ENCODE peak calls at places on chromosome 17, in eight cellular contexts. One of them, this sample, is unnamed.
A peak's percentile ranks its signal among the peaks of the same experiment; 100 is the strongest.

GRCh38 chr17:42055496-42055895 is 5.1 kb upstream of the C17orf113 start:
- DNase-seq in heart left ventricle: no peak
- DNase-seq in kidney: no peak
- DNase-seq in neural progenitor cell: no peak
- DNase-seq in stomach: no peak
- DNase-seq in left lung: no peak
- DNase-seq in endodermal cell: peak; percentile 78
- DNase-seq in fibroblast of lung: no peak
- DNase-seq in this sample: no peak

GRCh38 chr17:36877774-36878173 is 59.5 kb upstream of the LHX1 start:
- DNase-seq in heart left ventricle: no peak
- DNase-seq in kidney: no peak
- DNase-seq in neural progenitor cell: no peak
- DNase-seq in stomach: no peak
- DNase-seq in left lung: no peak
- DNase-seq in endodermal cell: peak; percentile 66
- DNase-seq in fibroblast of lung: peak; percentile 5
- DNase-seq in this sample: no peak

GRCh38 chr17:44914698-44915271 is 515 bp downstream of the GFAP start:
- DNase-seq in heart left ventricle: no peak
- DNase-seq in kidney: no peak
- DNase-seq in neural progenitor cell: no peak
- DNase-seq in stomach: no peak
- DNase-seq in left lung: peak; percentile 49
- DNase-seq in endodermal cell: peak; percentile 53
- DNase-seq in fibroblast of lung: no peak
- DNase-seq in this sample: no peak

GRCh38 chr17:81027591-81028505 is 7.1 kb upstream of the BAIAP2 start:
- DNase-seq in heart left ventricle: no peak
- DNase-seq in kidney: peak; percentile 74
- DNase-seq in neural progenitor cell: no peak
- DNase-seq in stomach: no peak
- DNase-seq in left lung: peak; percentile 69
- DNase-seq in endodermal cell: no peak
- DNase-seq in fibroblast of lung: no peak
- DNase-seq in this sample: peak; percentile 32

GRCh38 chr17:32583053-32583452 is 96.3 kb downstream of the CDK5R1 start:
- DNase-seq in heart left ventricle: no peak
- DNase-seq in kidney: no peak
- DNase-seq in neural progenitor cell: no peak
- DNase-seq in stomach: no peak
- DNase-seq in left lung: no peak
- DNase-seq in endodermal cell: no peak
- DNase-seq in fibroblast of lung: no peak
- DNase-seq in this sample: no peak

GRCh38 chr17:9905902-9906301 is 831 bp upstream of the RCVRN start:
- DNase-seq in heart left ventricle: peak; percentile 73
- DNase-seq in kidney: peak; percentile 24
- DNase-seq in neural progenitor cell: peak; percentile 66
- DNase-seq in stomach: no peak
- DNase-seq in left lung: no peak
- DNase-seq in endodermal cell: peak; percentile 94
- DNase-seq in fibroblast of lung: no peak
- DNase-seq in this sample: no peak

GRCh38 chr17:50037321-50038107 is 18.4 kb upstream of the ITGA3 start:
- DNase-seq in heart left ventricle: no peak
- DNase-seq in kidney: peak; percentile 95
- DNase-seq in neural progenitor cell: no peak
- DNase-seq in stomach: peak; percentile 56
- DNase-seq in left lung: peak; percentile 88
- DNase-seq in endodermal cell: no peak
- DNase-seq in fibroblast of lung: peak; percentile 94
- DNase-seq in this sample: peak; percentile 75

GRCh38 chr17:72460711-72461110 is 339.9 kb downstream of the SOX9 start:
- DNase-seq in heart left ventricle: no peak
- DNase-seq in kidney: no peak
- DNase-seq in neural progenitor cell: no peak
- DNase-seq in stomach: peak; percentile 35
- DNase-seq in left lung: no peak
- DNase-seq in endodermal cell: no peak
- DNase-seq in fibroblast of lung: peak; percentile 23
- DNase-seq in this sample: no peak

GRCh38 chr17:83192161-83192788 is 112.9 kb downstream of the METRNL start:
- DNase-seq in heart left ventricle: peak; percentile 52
- DNase-seq in kidney: peak; percentile 68
- DNase-seq in neural progenitor cell: no peak
- DNase-seq in stomach: no peak
- DNase-seq in left lung: peak; percentile 75
- DNase-seq in endodermal cell: no peak
- DNase-seq in fibroblast of lung: peak; percentile 44
- DNase-seq in this sample: no peak

GRCh38 chr17:44473367-44473766 is 29.8 kb downstream of the GPATCH8 start:
- DNase-seq in heart left ventricle: no peak
- DNase-seq in kidney: no peak
- DNase-seq in neural progenitor cell: no peak
- DNase-seq in stomach: no peak
- DNase-seq in left lung: no peak
- DNase-seq in endodermal cell: no peak
- DNase-seq in fibroblast of lung: no peak
- DNase-seq in this sample: no peak

GRCh38 chr17:29037739-29038465 is 5.0 kb upstream of the PIPOX start:
- DNase-seq in heart left ventricle: no peak
- DNase-seq in kidney: no peak
- DNase-seq in neural progenitor cell: no peak
- DNase-seq in stomach: no peak
- DNase-seq in left lung: no peak
- DNase-seq in endodermal cell: peak; percentile 76
- DNase-seq in fibroblast of lung: no peak
- DNase-seq in this sample: no peak

DNA sequence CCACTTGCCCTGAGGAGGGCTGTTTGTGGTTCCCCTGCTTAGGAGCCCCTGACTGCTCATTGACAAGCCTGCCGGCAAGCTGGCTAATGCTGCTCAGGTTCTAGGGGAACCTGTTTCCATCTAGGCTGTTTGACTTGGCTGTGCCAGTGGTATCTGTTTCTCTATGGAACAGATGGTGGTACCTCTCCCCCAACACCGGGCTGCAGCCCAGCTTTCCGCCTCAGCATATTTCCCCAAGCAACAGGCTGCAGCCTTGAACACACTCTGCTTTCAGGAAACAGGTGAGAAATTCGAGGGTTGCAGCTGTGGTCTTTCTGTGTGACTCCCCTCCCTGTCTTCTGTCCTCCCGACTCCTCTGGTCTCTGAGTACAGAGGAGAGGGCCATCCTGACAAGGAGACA is 132.3 kb downstream of the TMEM132E start:
- DNase-seq in heart left ventricle: no peak
- DNase-seq in kidney: no peak
- DNase-seq in neural progenitor cell: no peak
- DNase-seq in stomach: no peak
- DNase-seq in left lung: no peak
- DNase-seq in endodermal cell: peak; percentile 36
- DNase-seq in fibroblast of lung: no peak
- DNase-seq in this sample: no peak
- H3K4me3 ChIP-seq in heart left ventricle: no peak overlapping the region
- H3K4me3 ChIP-seq in kidney: no peak overlapping the region
- H3K4me3 ChIP-seq in neural progenitor cell: no peak overlapping the region
- H3K4me3 ChIP-seq in stomach: no peak overlapping the region
- H3K4me3 ChIP-seq in left lung: no peak overlapping the region
- H3K4me3 ChIP-seq in endodermal cell: no peak overlapping the region
- H3K4me3 ChIP-seq in fibroblast of lung: no peak overlapping the region
- H3K4me3 ChIP-seq in this sample: no peak overlapping the region

DNA sequence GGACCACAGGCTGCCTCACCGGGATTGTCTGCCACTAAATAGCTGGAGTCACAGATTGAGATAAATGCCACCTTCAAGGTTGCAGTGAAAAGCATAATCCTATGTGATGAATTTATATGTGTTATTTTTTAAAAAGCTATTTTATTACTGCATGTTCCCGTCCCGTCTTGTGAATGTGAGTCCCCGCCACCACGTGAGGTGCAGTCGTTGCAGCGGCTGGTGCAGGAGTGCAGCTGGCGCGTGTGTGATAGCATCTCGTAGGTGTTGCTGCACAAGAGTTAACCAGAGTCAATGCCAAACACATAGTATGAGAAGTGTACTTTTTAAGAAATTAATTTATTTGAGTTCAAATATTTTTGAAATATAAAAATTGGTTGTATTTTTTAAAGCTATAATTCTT is 12.5 kb downstream of the SMCR8 start:
- DNase-seq in heart left ventricle: no peak
- DNase-seq in kidney: no peak
- DNase-seq in neural progenitor cell: no peak
- DNase-seq in stomach: no peak
- DNase-seq in left lung: no peak
- DNase-seq in endodermal cell: no peak
- DNase-seq in fibroblast of lung: no peak
- DNase-seq in this sample: no peak
- H3K36me3 ChIP-seq in heart left ventricle: peaks cover 96% of the 10 kb centered on the region
- H3K36me3 ChIP-seq in kidney: peaks cover 39% of the 10 kb centered on the region
- H3K36me3 ChIP-seq in neural progenitor cell: no peaks in the 10 kb centered on the region
- H3K36me3 ChIP-seq in stomach: peaks cover 100% of the 10 kb centered on the region
- H3K36me3 ChIP-seq in left lung: no peaks in the 10 kb centered on the region
- H3K36me3 ChIP-seq in endodermal cell: peaks cover 68% of the 10 kb centered on the region
- H3K36me3 ChIP-seq in fibroblast of lung: peaks cover 16% of the 10 kb centered on the region
- H3K36me3 ChIP-seq in this sample: peaks cover 6% of the 10 kb centered on the region

DNA sequence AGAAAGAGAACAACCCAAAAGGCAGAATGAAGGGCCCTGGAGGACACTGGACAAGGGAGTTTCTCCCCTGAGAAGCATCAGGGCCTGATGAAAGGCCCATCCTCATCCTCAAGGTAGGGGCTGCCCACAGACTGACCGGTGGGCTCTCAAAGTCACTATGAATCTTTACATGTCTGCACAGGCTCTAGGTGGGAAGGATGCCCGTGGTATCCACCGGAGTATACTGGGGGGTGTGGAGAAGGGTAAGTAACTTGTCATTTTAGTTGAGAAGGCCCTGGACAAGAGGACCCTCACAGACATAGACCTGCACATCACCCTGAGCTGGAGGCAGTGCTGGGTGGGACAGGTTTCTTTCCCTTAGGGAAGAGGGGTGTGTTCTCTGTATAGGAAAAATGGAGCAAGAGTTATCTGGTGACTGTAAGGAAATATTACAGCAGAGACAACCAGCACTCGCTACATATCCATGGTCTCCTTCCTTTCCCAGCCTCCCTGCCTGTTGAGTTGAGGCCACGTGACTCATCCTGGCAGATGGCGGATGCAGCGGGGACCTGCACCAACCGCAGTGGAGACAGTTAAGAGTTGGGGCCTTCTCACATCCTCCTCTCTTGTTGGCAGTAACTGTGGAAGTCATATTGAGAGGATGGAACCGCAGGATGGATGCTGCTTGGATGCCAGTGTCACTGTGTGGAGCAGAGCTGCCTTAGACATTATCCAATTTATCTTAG is 45.6 kb upstream of the KCNJ12 start:
- DNase-seq in heart left ventricle: peak; percentile 27
- DNase-seq in kidney: no peak
- DNase-seq in neural progenitor cell: no peak
- DNase-seq in stomach: no peak
- DNase-seq in left lung: no peak
- DNase-seq in endodermal cell: no peak
- DNase-seq in fibroblast of lung: no peak
- DNase-seq in this sample: no peak
- TF ChIP-seq CTCF in heart left ventricle: no peak
- TF ChIP-seq CTCF in kidney: no peak
- TF ChIP-seq CTCF in neural progenitor cell: no peak
- TF ChIP-seq CTCF in stomach: no peak
- TF ChIP-seq CTCF in left lung: no peak
- TF ChIP-seq CTCF in endodermal cell: no peak
- TF ChIP-seq CTCF in fibroblast of lung: no peak
- TF ChIP-seq CTCF in this sample: no peak

GRCh38 chr17:58232707-58233156 is 5.7 kb upstream of the LPO start:
- DNase-seq in heart left ventricle: no peak
- DNase-seq in kidney: no peak
- DNase-seq in neural progenitor cell: no peak
- DNase-seq in stomach: no peak
- DNase-seq in left lung: no peak
- DNase-seq in endodermal cell: peak; percentile 83
- DNase-seq in fibroblast of lung: peak; percentile 12
- DNase-seq in this sample: no peak
- H3K4me3 ChIP-seq in heart left ventricle: no peak overlapping the region
- H3K4me3 ChIP-seq in kidney: no peak overlapping the region
- H3K4me3 ChIP-seq in neural progenitor cell: no peak overlapping the region
- H3K4me3 ChIP-seq in stomach: no peak overlapping the region
- H3K4me3 ChIP-seq in left lung: no peak overlapping the region
- H3K4me3 ChIP-seq in endodermal cell: no peak overlapping the region
- H3K4me3 ChIP-seq in fibroblast of lung: no peak overlapping the region
- H3K4me3 ChIP-seq in this sample: no peak overlapping the region

GRCh38 chr17:1059131-1059795 is 62.3 kb downstream of the TIMM22 start:
- DNase-seq in heart left ventricle: peak; percentile 23
- DNase-seq in kidney: peak; percentile 59
- DNase-seq in neural progenitor cell: no peak
- DNase-seq in stomach: no peak
- DNase-seq in left lung: peak; percentile 68
- DNase-seq in endodermal cell: no peak
- DNase-seq in fibroblast of lung: no peak
- DNase-seq in this sample: no peak
- H3K36me3 ChIP-seq in heart left ventricle: peaks cover 77% of the 10 kb centered on the region
- H3K36me3 ChIP-seq in kidney: peaks cover 7% of the 10 kb centered on the region
- H3K36me3 ChIP-seq in neural progenitor cell: no peaks in the 10 kb centered on the region
- H3K36me3 ChIP-seq in stomach: peaks cover 88% of the 10 kb centered on the region
- H3K36me3 ChIP-seq in left lung: no peaks in the 10 kb centered on the region
- H3K36me3 ChIP-seq in endodermal cell: peaks cover 30% of the 10 kb centered on the region
- H3K36me3 ChIP-seq in fibroblast of lung: peaks cover 11% of the 10 kb centered on the region
- H3K36me3 ChIP-seq in this sample: no peaks in the 10 kb centered on the region

DNA sequence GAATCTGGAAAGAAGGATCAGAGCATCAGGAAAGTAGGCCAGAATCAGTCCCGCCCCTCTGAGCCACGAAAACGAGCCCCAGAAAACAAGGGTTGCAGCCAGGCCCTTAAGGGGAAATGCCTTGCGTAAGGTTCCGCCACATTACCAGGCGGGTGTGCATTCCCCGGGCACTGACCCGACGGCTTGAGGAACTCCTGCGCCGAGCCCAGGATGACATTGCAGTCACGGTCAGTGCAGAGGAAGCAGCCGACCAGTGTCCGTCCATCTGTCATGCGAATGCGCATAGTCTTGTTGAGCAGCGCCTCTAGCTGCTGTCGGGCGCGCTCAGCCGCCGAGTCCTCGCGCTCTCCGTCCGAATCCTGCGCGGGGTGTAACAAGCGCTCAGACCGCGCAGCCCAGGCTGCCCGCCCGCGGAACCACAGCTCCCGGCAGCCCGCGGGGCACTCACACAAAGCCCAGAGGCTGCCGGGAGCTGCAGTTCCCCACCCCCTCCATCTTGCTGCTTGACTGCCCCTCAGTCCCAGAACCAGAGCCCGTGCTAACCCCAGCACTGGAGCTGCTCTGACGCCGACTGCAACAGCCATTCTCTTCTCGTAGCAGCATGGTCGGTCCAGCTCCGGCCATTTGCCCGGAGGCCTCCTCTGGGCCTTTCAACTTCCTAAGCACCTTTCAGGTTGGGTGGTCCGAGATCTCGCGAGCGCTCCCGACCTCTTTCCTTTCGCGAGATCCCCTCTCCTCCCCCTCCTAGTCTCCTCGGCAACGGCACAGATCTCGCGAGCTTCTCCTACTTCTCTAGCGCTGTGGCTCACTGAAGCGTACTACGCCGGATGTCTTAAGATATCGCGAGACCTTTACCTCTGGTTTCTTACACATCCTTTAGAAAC is at the start of gene NAA38:
- DNase-seq in heart left ventricle: peak; percentile 96
- DNase-seq in kidney: peak; percentile 99
- DNase-seq in neural progenitor cell: peak; percentile 100
- DNase-seq in stomach: peak; percentile 96
- DNase-seq in left lung: peak; percentile 95
- DNase-seq in endodermal cell: peak; percentile 100
- DNase-seq in fibroblast of lung: peak; percentile 100
- DNase-seq in this sample: peak; percentile 95
- TF ChIP-seq CTCF in heart left ventricle: no peak
- TF ChIP-seq CTCF in kidney: peak; percentile 42
- TF ChIP-seq CTCF in neural progenitor cell: peak; percentile 48
- TF ChIP-seq CTCF in stomach: peak; percentile 45
- TF ChIP-seq CTCF in left lung: peak; percentile 16
- TF ChIP-seq CTCF in endodermal cell: peak; percentile 49
- TF ChIP-seq CTCF in fibroblast of lung: peak; percentile 8
- TF ChIP-seq CTCF in this sample: peak; percentile 28

This sample was measured in mucosa of descending colon.